ENCODE peak calls at places on chromosomes 16 and 17, in nine cellular contexts. One of them, this sample, is unnamed. For H3K27me3, the result is how much of the 10 kb centered on the place peaks cover.

GRCh38 chr17:31308372-31308905 is 5.4 kb downstream of the EVI2B start:
- DNase-seq in CD8-positive, alpha-beta memory T cell: no peak
- DNase-seq in transverse colon: no peak
- DNase-seq in AG04450: no peak
- DNase-seq in heart right ventricle: no peak
- DNase-seq in endodermal cell: no peak
- DNase-seq in stomach: no peak
- DNase-seq in mammary epithelial cell: no peak
- DNase-seq in keratinocyte: no peak
- DNase-seq in this sample: no peak

GRCh38 chr17:67441052-67441738 is 64.1 kb downstream of the PITPNC1 start:
- DNase-seq in CD8-positive, alpha-beta memory T cell: peak
- DNase-seq in transverse colon: peak
- DNase-seq in AG04450: peak
- DNase-seq in heart right ventricle: no peak
- DNase-seq in endodermal cell: peak
- DNase-seq in stomach: no peak
- DNase-seq in mammary epithelial cell: no peak
- DNase-seq in keratinocyte: no peak
- DNase-seq in this sample: peak

GRCh38 chr16:85611455-85612190 is 1.5 kb upstream of the GSE1 start:
- DNase-seq in CD8-positive, alpha-beta memory T cell: peak
- DNase-seq in transverse colon: peak
- DNase-seq in AG04450: peak
- DNase-seq in heart right ventricle: peak
- DNase-seq in endodermal cell: peak
- DNase-seq in stomach: peak
- DNase-seq in mammary epithelial cell: peak
- DNase-seq in keratinocyte: no peak
- DNase-seq in this sample: peak

GRCh38 chr16:49181812-49182211 is 99.8 kb downstream of the CBLN1 start:
- DNase-seq in CD8-positive, alpha-beta memory T cell: no peak
- DNase-seq in transverse colon: peak
- DNase-seq in AG04450: no peak
- DNase-seq in heart right ventricle: no peak
- DNase-seq in endodermal cell: no peak
- DNase-seq in stomach: no peak
- DNase-seq in mammary epithelial cell: no peak
- DNase-seq in keratinocyte: no peak
- DNase-seq in this sample: no peak

GRCh38 chr16:46970089-46970488 is 3.4 kb downstream of the DNAJA2 start:
- DNase-seq in CD8-positive, alpha-beta memory T cell: no peak
- DNase-seq in transverse colon: no peak
- DNase-seq in AG04450: no peak
- DNase-seq in heart right ventricle: peak
- DNase-seq in endodermal cell: no peak
- DNase-seq in stomach: peak
- DNase-seq in mammary epithelial cell: no peak
- DNase-seq in keratinocyte: no peak
- DNase-seq in this sample: no peak

GRCh38 chr16:82699711-82700495 is 73.1 kb downstream of the CDH13 start:
- DNase-seq in CD8-positive, alpha-beta memory T cell: no peak
- DNase-seq in transverse colon: no peak
- DNase-seq in AG04450: no peak
- DNase-seq in heart right ventricle: no peak
- DNase-seq in endodermal cell: no peak
- DNase-seq in stomach: no peak
- DNase-seq in mammary epithelial cell: peak
- DNase-seq in keratinocyte: no peak
- DNase-seq in this sample: no peak

GRCh38 chr16:68071547-68071901 is 13.6 kb upstream of the NFATC3 start:
- DNase-seq in CD8-positive, alpha-beta memory T cell: no peak
- DNase-seq in transverse colon: no peak
- DNase-seq in AG04450: no peak
- DNase-seq in heart right ventricle: no peak
- DNase-seq in endodermal cell: no peak
- DNase-seq in stomach: no peak
- DNase-seq in mammary epithelial cell: no peak
- DNase-seq in keratinocyte: no peak
- DNase-seq in this sample: no peak

GRCh38 chr17:73415782-73416181 is 104.0 kb upstream of the CDC42EP4 start:
- DNase-seq in CD8-positive, alpha-beta memory T cell: no peak
- DNase-seq in transverse colon: no peak
- DNase-seq in AG04450: no peak
- DNase-seq in heart right ventricle: no peak
- DNase-seq in endodermal cell: no peak
- DNase-seq in stomach: no peak
- DNase-seq in mammary epithelial cell: no peak
- DNase-seq in keratinocyte: no peak
- DNase-seq in this sample: no peak

GRCh38 chr17:47687748-47688147 is 6.2 kb upstream of the TBKBP1 start:
- DNase-seq in CD8-positive, alpha-beta memory T cell: no peak
- DNase-seq in transverse colon: no peak
- DNase-seq in AG04450: no peak
- DNase-seq in heart right ventricle: no peak
- DNase-seq in endodermal cell: peak
- DNase-seq in stomach: no peak
- DNase-seq in mammary epithelial cell: no peak
- DNase-seq in keratinocyte: no peak
- DNase-seq in this sample: no peak

GRCh38 chr17:83100220-83100852 is 20.9 kb downstream of the METRNL start:
- DNase-seq in CD8-positive, alpha-beta memory T cell: no peak
- DNase-seq in transverse colon: peak
- DNase-seq in AG04450: no peak
- DNase-seq in heart right ventricle: no peak
- DNase-seq in endodermal cell: no peak
- DNase-seq in stomach: peak
- DNase-seq in mammary epithelial cell: no peak
- DNase-seq in keratinocyte: no peak
- DNase-seq in this sample: no peak
- H3K27ac ChIP-seq in CD8-positive, alpha-beta memory T cell: no peak
- H3K27ac ChIP-seq in transverse colon: no peak
- H3K27ac ChIP-seq in AG04450: no peak
- H3K27ac ChIP-seq in heart right ventricle: peak
- H3K27ac ChIP-seq in endodermal cell: peak
- H3K27ac ChIP-seq in stomach: peak
- H3K27ac ChIP-seq in mammary epithelial cell: no peak
- H3K27ac ChIP-seq in keratinocyte: no peak
- H3K27ac ChIP-seq in this sample: no peak

GRCh38 chr17:53449324-53449723 is 373.4 kb upstream of the KIF2B start:
- DNase-seq in CD8-positive, alpha-beta memory T cell: no peak
- DNase-seq in transverse colon: no peak
- DNase-seq in AG04450: no peak
- DNase-seq in heart right ventricle: no peak
- DNase-seq in endodermal cell: no peak
- DNase-seq in stomach: no peak
- DNase-seq in mammary epithelial cell: no peak
- DNase-seq in keratinocyte: no peak
- DNase-seq in this sample: no peak

GRCh38 chr17:53454337-53454736 is 368.4 kb upstream of the KIF2B start:
- DNase-seq in CD8-positive, alpha-beta memory T cell: no peak
- DNase-seq in transverse colon: no peak
- DNase-seq in AG04450: no peak
- DNase-seq in heart right ventricle: no peak
- DNase-seq in endodermal cell: no peak
- DNase-seq in stomach: no peak
- DNase-seq in mammary epithelial cell: no peak
- DNase-seq in keratinocyte: no peak
- DNase-seq in this sample: no peak
- H3K4me3 ChIP-seq in CD8-positive, alpha-beta memory T cell: no peak
- H3K4me3 ChIP-seq in transverse colon: no peak
- H3K4me3 ChIP-seq in AG04450: no peak
- H3K4me3 ChIP-seq in heart right ventricle: no peak
- H3K4me3 ChIP-seq in endodermal cell: no peak
- H3K4me3 ChIP-seq in stomach: no peak
- H3K4me3 ChIP-seq in mammary epithelial cell: no peak
- H3K4me3 ChIP-seq in keratinocyte: no peak
- H3K4me3 ChIP-seq in this sample: no peak

GRCh38 chr16:87194172-87194571 is 123.0 kb downstream of the C16orf95 start:
- DNase-seq in CD8-positive, alpha-beta memory T cell: no peak
- DNase-seq in transverse colon: no peak
- DNase-seq in AG04450: no peak
- DNase-seq in heart right ventricle: no peak
- DNase-seq in endodermal cell: no peak
- DNase-seq in stomach: no peak
- DNase-seq in mammary epithelial cell: no peak
- DNase-seq in keratinocyte: no peak
- DNase-seq in this sample: no peak
- H3K27me3 ChIP-seq in CD8-positive, alpha-beta memory T cell: under half
- H3K27me3 ChIP-seq in transverse colon: under half
- H3K27me3 ChIP-seq in AG04450: under half
- H3K27me3 ChIP-seq in heart right ventricle: under half
- H3K27me3 ChIP-seq in endodermal cell: under half
- H3K27me3 ChIP-seq in stomach: under half
- H3K27me3 ChIP-seq in mammary epithelial cell: under half
- H3K27me3 ChIP-seq in keratinocyte: under half
- H3K27me3 ChIP-seq in this sample: under half

DNA sequence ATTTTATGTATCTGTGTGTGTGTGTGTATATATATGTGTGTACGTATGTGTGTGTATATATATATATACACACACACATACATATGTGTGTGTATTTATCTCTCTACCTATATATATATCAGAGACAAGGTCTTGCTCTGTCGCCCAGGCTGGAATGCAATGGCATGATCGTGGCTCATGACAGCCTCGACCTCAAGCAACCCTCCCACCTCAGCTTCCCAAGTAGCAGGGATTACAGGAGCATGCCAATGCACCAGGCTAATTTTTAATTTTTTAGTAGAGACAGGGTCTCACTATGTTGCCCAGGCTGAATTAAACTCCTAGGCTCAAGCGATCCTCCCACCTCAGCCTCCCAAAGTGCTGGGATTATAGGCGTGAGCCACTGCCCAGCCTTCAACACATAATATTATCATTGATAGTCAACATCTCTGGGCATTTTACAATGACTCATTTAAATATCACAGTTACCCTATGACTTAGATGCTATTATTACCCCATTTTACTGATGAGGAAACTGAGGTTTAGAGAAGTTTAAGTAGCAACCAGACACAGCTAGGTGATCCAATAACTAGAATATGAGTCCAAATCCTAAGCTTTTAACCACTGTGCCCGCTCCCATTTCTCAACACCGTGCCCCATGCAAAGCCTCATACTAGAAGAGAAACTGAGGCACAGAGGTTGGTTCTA is 24.3 kb downstream of the G6PC3 start:
- DNase-seq in CD8-positive, alpha-beta memory T cell: no peak
- DNase-seq in transverse colon: no peak
- DNase-seq in AG04450: no peak
- DNase-seq in heart right ventricle: no peak
- DNase-seq in endodermal cell: no peak
- DNase-seq in stomach: no peak
- DNase-seq in mammary epithelial cell: no peak
- DNase-seq in keratinocyte: no peak
- DNase-seq in this sample: no peak
- H3K27ac ChIP-seq in CD8-positive, alpha-beta memory T cell: peak
- H3K27ac ChIP-seq in transverse colon: peak
- H3K27ac ChIP-seq in AG04450: peak
- H3K27ac ChIP-seq in heart right ventricle: peak
- H3K27ac ChIP-seq in endodermal cell: peak
- H3K27ac ChIP-seq in stomach: peak
- H3K27ac ChIP-seq in mammary epithelial cell: no peak
- H3K27ac ChIP-seq in keratinocyte: no peak
- H3K27ac ChIP-seq in this sample: peak

DNA sequence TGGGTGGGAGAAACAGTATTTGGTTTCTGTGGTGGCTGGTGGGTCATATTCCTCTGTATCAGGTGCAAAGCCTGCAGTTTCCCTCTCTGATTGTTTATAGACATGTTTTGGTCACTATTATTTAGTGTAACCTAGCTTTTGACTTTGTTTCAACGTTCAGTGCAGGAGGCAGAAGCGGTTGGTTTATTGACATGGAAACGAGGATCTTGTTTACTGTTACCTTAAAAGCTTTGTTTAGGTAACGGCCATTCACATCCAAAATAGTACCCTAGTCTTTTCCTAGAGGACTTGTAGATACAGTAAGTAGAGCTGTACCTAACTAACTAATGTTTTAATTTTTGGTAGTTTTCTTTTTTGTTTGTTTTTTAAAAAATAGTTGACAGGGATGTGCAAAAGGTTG is 3.5 kb downstream of the MSI2 start:
- DNase-seq in CD8-positive, alpha-beta memory T cell: no peak
- DNase-seq in transverse colon: no peak
- DNase-seq in AG04450: no peak
- DNase-seq in heart right ventricle: no peak
- DNase-seq in endodermal cell: peak
- DNase-seq in stomach: no peak
- DNase-seq in mammary epithelial cell: no peak
- DNase-seq in keratinocyte: no peak
- DNase-seq in this sample: no peak
- H3K4me3 ChIP-seq in CD8-positive, alpha-beta memory T cell: no peak
- H3K4me3 ChIP-seq in transverse colon: no peak
- H3K4me3 ChIP-seq in AG04450: no peak
- H3K4me3 ChIP-seq in heart right ventricle: no peak
- H3K4me3 ChIP-seq in endodermal cell: peak
- H3K4me3 ChIP-seq in stomach: no peak
- H3K4me3 ChIP-seq in mammary epithelial cell: peak
- H3K4me3 ChIP-seq in keratinocyte: no peak
- H3K4me3 ChIP-seq in this sample: no peak